ENCODE peak calls at places on chromosomes 12 and 14, in eight cellular contexts. One of them, this sample, is unnamed.

GRCh38 chr14:98952595-98953325 is 319.2 kb downstream of the BCL11B start:
- DNase-seq in activated naive CD4-positive, alpha-beta T cell: no peak
- DNase-seq in SW 1271: peak; percentile 16
- DNase-seq in H7: no peak
- DNase-seq in NCI-H1694: no peak
- DNase-seq in stimulated activated CD4-positive, alpha-beta T cell treated with anti-CD3 and anti-CD28 coated beads, TNF-alpha, amount 100 ng/mL, for 48 hours: no peak
- DNase-seq in DMS153: no peak
- DNase-seq in nucleus accumbens: no peak
- DNase-seq in this sample: no peak

GRCh38 chr14:43169722-43170121 is 1337.4 kb downstream of the FSCB start:
- DNase-seq in DMS153: no peak
- DNase-seq in NCI-H1694: no peak
- DNase-seq in activated naive CD4-positive, alpha-beta T cell: no peak
- DNase-seq in nucleus accumbens: no peak
- DNase-seq in H7: no peak
- DNase-seq in stimulated activated CD4-positive, alpha-beta T cell treated with anti-CD3 and anti-CD28 coated beads, TNF-alpha, amount 100 ng/mL, for 48 hours: no peak
- DNase-seq in SW 1271: no peak
- DNase-seq in this sample: no peak

GRCh38 chr12:124694250-124694649 is 126.8 kb upstream of the NCOR2 start:
- DNase-seq in stimulated activated CD4-positive, alpha-beta T cell treated with anti-CD3 and anti-CD28 coated beads, TNF-alpha, amount 100 ng/mL, for 48 hours: no peak
- DNase-seq in H7: no peak
- DNase-seq in nucleus accumbens: no peak
- DNase-seq in SW 1271: no peak
- DNase-seq in DMS153: no peak
- DNase-seq in NCI-H1694: no peak
- DNase-seq in activated naive CD4-positive, alpha-beta T cell: no peak
- DNase-seq in this sample: no peak

GRCh38 chr12:57110189-57111045 is 745 bp downstream of the STAT6 start:
- DNase-seq in activated naive CD4-positive, alpha-beta T cell: peak; percentile 32
- DNase-seq in DMS153: peak; percentile 20
- DNase-seq in SW 1271: peak; percentile 32
- DNase-seq in NCI-H1694: no peak
- DNase-seq in stimulated activated CD4-positive, alpha-beta T cell treated with anti-CD3 and anti-CD28 coated beads, TNF-alpha, amount 100 ng/mL, for 48 hours: peak; percentile 71
- DNase-seq in H7: peak; percentile 91
- DNase-seq in nucleus accumbens: peak; percentile 49
- DNase-seq in this sample: peak; percentile 90

GRCh38 chr12:77940566-77940965 is 109.9 kb downstream of the NAV3 start:
- DNase-seq in activated naive CD4-positive, alpha-beta T cell: no peak
- DNase-seq in H7: no peak
- DNase-seq in SW 1271: peak; percentile 81
- DNase-seq in NCI-H1694: no peak
- DNase-seq in nucleus accumbens: no peak
- DNase-seq in stimulated activated CD4-positive, alpha-beta T cell treated with anti-CD3 and anti-CD28 coated beads, TNF-alpha, amount 100 ng/mL, for 48 hours: no peak
- DNase-seq in DMS153: peak; percentile 9
- DNase-seq in this sample: no peak

GRCh38 chr12:82745062-82745461 is 58.4 kb downstream of the TMTC2 start:
- DNase-seq in nucleus accumbens: no peak
- DNase-seq in NCI-H1694: no peak
- DNase-seq in DMS153: no peak
- DNase-seq in SW 1271: no peak
- DNase-seq in stimulated activated CD4-positive, alpha-beta T cell treated with anti-CD3 and anti-CD28 coated beads, TNF-alpha, amount 100 ng/mL, for 48 hours: no peak
- DNase-seq in activated naive CD4-positive, alpha-beta T cell: no peak
- DNase-seq in H7: no peak
- DNase-seq in this sample: no peak

GRCh38 chr12:57666897-57667296 is 27.0 kb upstream of the OS9 start:
- DNase-seq in H7: no peak
- DNase-seq in nucleus accumbens: no peak
- DNase-seq in stimulated activated CD4-positive, alpha-beta T cell treated with anti-CD3 and anti-CD28 coated beads, TNF-alpha, amount 100 ng/mL, for 48 hours: no peak
- DNase-seq in DMS153: no peak
- DNase-seq in SW 1271: no peak
- DNase-seq in NCI-H1694: no peak
- DNase-seq in activated naive CD4-positive, alpha-beta T cell: no peak
- DNase-seq in this sample: no peak

GRCh38 chr12:49098035-49098451 is 3.4 kb upstream of the DHH start:
- DNase-seq in stimulated activated CD4-positive, alpha-beta T cell treated with anti-CD3 and anti-CD28 coated beads, TNF-alpha, amount 100 ng/mL, for 48 hours: no peak
- DNase-seq in activated naive CD4-positive, alpha-beta T cell: peak; percentile 32
- DNase-seq in NCI-H1694: peak; percentile 29
- DNase-seq in H7: peak; percentile 90
- DNase-seq in SW 1271: peak; percentile 40
- DNase-seq in nucleus accumbens: peak; percentile 23
- DNase-seq in DMS153: no peak
- DNase-seq in this sample: peak; percentile 93

GRCh38 chr14:30698463-30698862 is 76.3 kb downstream of the SCFD1 start:
- DNase-seq in H7: no peak
- DNase-seq in SW 1271: no peak
- DNase-seq in DMS153: no peak
- DNase-seq in NCI-H1694: no peak
- DNase-seq in stimulated activated CD4-positive, alpha-beta T cell treated with anti-CD3 and anti-CD28 coated beads, TNF-alpha, amount 100 ng/mL, for 48 hours: no peak
- DNase-seq in activated naive CD4-positive, alpha-beta T cell: no peak
- DNase-seq in nucleus accumbens: no peak
- DNase-seq in this sample: no peak

GRCh38 chr12:106903241-106903950 is 52.3 kb upstream of the TMEM263 start:
- DNase-seq in stimulated activated CD4-positive, alpha-beta T cell treated with anti-CD3 and anti-CD28 coated beads, TNF-alpha, amount 100 ng/mL, for 48 hours: peak; percentile 80
- DNase-seq in NCI-H1694: no peak
- DNase-seq in SW 1271: no peak
- DNase-seq in activated naive CD4-positive, alpha-beta T cell: peak; percentile 12
- DNase-seq in H7: peak; percentile 95
- DNase-seq in DMS153: peak; percentile 52
- DNase-seq in nucleus accumbens: peak; percentile 6
- DNase-seq in this sample: peak; percentile 73

GRCh38 chr12:81303935-81304334 is 226.1 kb downstream of the ACSS3 start:
- DNase-seq in H7: no peak
- DNase-seq in SW 1271: no peak
- DNase-seq in nucleus accumbens: no peak
- DNase-seq in DMS153: no peak
- DNase-seq in stimulated activated CD4-positive, alpha-beta T cell treated with anti-CD3 and anti-CD28 coated beads, TNF-alpha, amount 100 ng/mL, for 48 hours: no peak
- DNase-seq in activated naive CD4-positive, alpha-beta T cell: no peak
- DNase-seq in NCI-H1694: no peak
- DNase-seq in this sample: no peak

GRCh38 chr12:12883369-12884001 is 7.9 kb upstream of the GPRC5A start:
- DNase-seq in activated naive CD4-positive, alpha-beta T cell: no peak
- DNase-seq in stimulated activated CD4-positive, alpha-beta T cell treated with anti-CD3 and anti-CD28 coated beads, TNF-alpha, amount 100 ng/mL, for 48 hours: no peak
- DNase-seq in SW 1271: peak; percentile 54
- DNase-seq in H7: no peak
- DNase-seq in NCI-H1694: no peak
- DNase-seq in nucleus accumbens: no peak
- DNase-seq in DMS153: no peak
- DNase-seq in this sample: no peak

GRCh38 chr12:6363330-6364036 is 11.9 kb downstream of the SCNN1A start:
- DNase-seq in NCI-H1694: no peak
- DNase-seq in activated naive CD4-positive, alpha-beta T cell: peak; percentile 24
- DNase-seq in nucleus accumbens: no peak
- DNase-seq in stimulated activated CD4-positive, alpha-beta T cell treated with anti-CD3 and anti-CD28 coated beads, TNF-alpha, amount 100 ng/mL, for 48 hours: peak; percentile 70
- DNase-seq in SW 1271: peak; percentile 72
- DNase-seq in H7: peak; percentile 98
- DNase-seq in DMS153: peak; percentile 46
- DNase-seq in this sample: peak; percentile 76

GRCh38 chr12:132322206-132323132 is 6.9 kb downstream of the GALNT9 start:
- DNase-seq in SW 1271: no peak
- DNase-seq in stimulated activated CD4-positive, alpha-beta T cell treated with anti-CD3 and anti-CD28 coated beads, TNF-alpha, amount 100 ng/mL, for 48 hours: no peak
- DNase-seq in NCI-H1694: no peak
- DNase-seq in DMS153: no peak
- DNase-seq in nucleus accumbens: no peak
- DNase-seq in H7: no peak
- DNase-seq in activated naive CD4-positive, alpha-beta T cell: no peak
- DNase-seq in this sample: no peak

GRCh38 chr12:75260316-75260715 is 50.7 kb upstream of the KCNC2 start:
- DNase-seq in activated naive CD4-positive, alpha-beta T cell: no peak
- DNase-seq in NCI-H1694: no peak
- DNase-seq in SW 1271: no peak
- DNase-seq in stimulated activated CD4-positive, alpha-beta T cell treated with anti-CD3 and anti-CD28 coated beads, TNF-alpha, amount 100 ng/mL, for 48 hours: no peak
- DNase-seq in H7: no peak
- DNase-seq in nucleus accumbens: no peak
- DNase-seq in DMS153: no peak
- DNase-seq in this sample: no peak

GRCh38 chr14:29637406-29637805 is 290.2 kb downstream of the PRKD1 start:
- DNase-seq in NCI-H1694: peak; percentile 88
- DNase-seq in nucleus accumbens: peak; percentile 18
- DNase-seq in stimulated activated CD4-positive, alpha-beta T cell treated with anti-CD3 and anti-CD28 coated beads, TNF-alpha, amount 100 ng/mL, for 48 hours: no peak
- DNase-seq in H7: no peak
- DNase-seq in activated naive CD4-positive, alpha-beta T cell: no peak
- DNase-seq in SW 1271: no peak
- DNase-seq in DMS153: peak; percentile 51
- DNase-seq in this sample: no peak

GRCh38 chr14:52923902-52924575 is 26.8 kb downstream of the FERMT2 start:
- DNase-seq in H7: no peak
- DNase-seq in SW 1271: peak; percentile 37
- DNase-seq in nucleus accumbens: no peak
- DNase-seq in DMS153: no peak
- DNase-seq in activated naive CD4-positive, alpha-beta T cell: no peak
- DNase-seq in NCI-H1694: no peak
- DNase-seq in stimulated activated CD4-positive, alpha-beta T cell treated with anti-CD3 and anti-CD28 coated beads, TNF-alpha, amount 100 ng/mL, for 48 hours: no peak
- DNase-seq in this sample: no peak

GRCh38 chr12:26629864-26630263 is 203.1 kb downstream of the ITPR2 start:
- DNase-seq in H7: no peak
- DNase-seq in stimulated activated CD4-positive, alpha-beta T cell treated with anti-CD3 and anti-CD28 coated beads, TNF-alpha, amount 100 ng/mL, for 48 hours: no peak
- DNase-seq in NCI-H1694: no peak
- DNase-seq in activated naive CD4-positive, alpha-beta T cell: no peak
- DNase-seq in nucleus accumbens: no peak
- DNase-seq in SW 1271: no peak
- DNase-seq in DMS153: no peak
- DNase-seq in this sample: no peak

GRCh38 chr12:12986775-12987332 is 13.2 kb downstream of the HEBP1 start:
- DNase-seq in stimulated activated CD4-positive, alpha-beta T cell treated with anti-CD3 and anti-CD28 coated beads, TNF-alpha, amount 100 ng/mL, for 48 hours: no peak
- DNase-seq in SW 1271: no peak
- DNase-seq in H7: no peak
- DNase-seq in NCI-H1694: no peak
- DNase-seq in activated naive CD4-positive, alpha-beta T cell: no peak
- DNase-seq in DMS153: no peak
- DNase-seq in nucleus accumbens: no peak
- DNase-seq in this sample: no peak

GRCh38 chr12:53219956-53220856 is 11.8 kb downstream of the RARG start:
- DNase-seq in activated naive CD4-positive, alpha-beta T cell: peak; percentile 68
- DNase-seq in NCI-H1694: no peak
- DNase-seq in DMS153: no peak
- DNase-seq in H7: peak; percentile 94
- DNase-seq in nucleus accumbens: peak; percentile 82
- DNase-seq in SW 1271: peak; percentile 64
- DNase-seq in stimulated activated CD4-positive, alpha-beta T cell treated with anti-CD3 and anti-CD28 coated beads, TNF-alpha, amount 100 ng/mL, for 48 hours: peak; percentile 75
- DNase-seq in this sample: peak; percentile 60

GRCh38 chr12:51921017-51921725 is 13.9 kb downstream of the ACVRL1 start:
- DNase-seq in NCI-H1694: no peak
- DNase-seq in SW 1271: no peak
- DNase-seq in H7: peak; percentile 79
- DNase-seq in stimulated activated CD4-positive, alpha-beta T cell treated with anti-CD3 and anti-CD28 coated beads, TNF-alpha, amount 100 ng/mL, for 48 hours: no peak
- DNase-seq in nucleus accumbens: no peak
- DNase-seq in activated naive CD4-positive, alpha-beta T cell: no peak
- DNase-seq in DMS153: no peak
- DNase-seq in this sample: peak; percentile 41

GRCh38 chr12:25500651-25501050 is 52.4 kb downstream of the LMNTD1 start:
- DNase-seq in activated naive CD4-positive, alpha-beta T cell: no peak
- DNase-seq in DMS153: no peak
- DNase-seq in SW 1271: no peak
- DNase-seq in H7: no peak
- DNase-seq in NCI-H1694: no peak
- DNase-seq in stimulated activated CD4-positive, alpha-beta T cell treated with anti-CD3 and anti-CD28 coated beads, TNF-alpha, amount 100 ng/mL, for 48 hours: no peak
- DNase-seq in nucleus accumbens: peak; percentile 1
- DNase-seq in this sample: no peak

GRCh38 chr12:21837847-21838246 is 63.3 kb upstream of the KCNJ8 start:
- DNase-seq in DMS153: no peak
- DNase-seq in SW 1271: no peak
- DNase-seq in NCI-H1694: no peak
- DNase-seq in H7: no peak
- DNase-seq in stimulated activated CD4-positive, alpha-beta T cell treated with anti-CD3 and anti-CD28 coated beads, TNF-alpha, amount 100 ng/mL, for 48 hours: no peak
- DNase-seq in nucleus accumbens: no peak
- DNase-seq in activated naive CD4-positive, alpha-beta T cell: no peak
- DNase-seq in this sample: no peak

GRCh38 chr12:46210835-46211439 is 57.9 kb downstream of the SLC38A1 start:
- DNase-seq in nucleus accumbens: no peak
- DNase-seq in activated naive CD4-positive, alpha-beta T cell: no peak
- DNase-seq in SW 1271: no peak
- DNase-seq in H7: no peak
- DNase-seq in stimulated activated CD4-positive, alpha-beta T cell treated with anti-CD3 and anti-CD28 coated beads, TNF-alpha, amount 100 ng/mL, for 48 hours: no peak
- DNase-seq in NCI-H1694: no peak
- DNase-seq in DMS153: peak; percentile 14
- DNase-seq in this sample: no peak

GRCh38 chr14:49761839-49762551 is 6.0 kb upstream of the KLHDC2 start:
- DNase-seq in nucleus accumbens: no peak
- DNase-seq in NCI-H1694: no peak
- DNase-seq in DMS153: no peak
- DNase-seq in activated naive CD4-positive, alpha-beta T cell: no peak
- DNase-seq in SW 1271: no peak
- DNase-seq in H7: no peak
- DNase-seq in stimulated activated CD4-positive, alpha-beta T cell treated with anti-CD3 and anti-CD28 coated beads, TNF-alpha, amount 100 ng/mL, for 48 hours: no peak
- DNase-seq in this sample: no peak

GRCh38 chr14:95534299-95535225 is at the start of gene GLRX5:
- DNase-seq in NCI-H1694: peak; percentile 100
- DNase-seq in activated naive CD4-positive, alpha-beta T cell: peak; percentile 96
- DNase-seq in nucleus accumbens: peak; percentile 100
- DNase-seq in SW 1271: peak; percentile 100
- DNase-seq in H7: peak; percentile 99
- DNase-seq in DMS153: peak; percentile 100
- DNase-seq in stimulated activated CD4-positive, alpha-beta T cell treated with anti-CD3 and anti-CD28 coated beads, TNF-alpha, amount 100 ng/mL, for 48 hours: peak; percentile 92
- DNase-seq in this sample: peak; percentile 100

GRCh38 chr14:98725676-98726075 is 546.3 kb downstream of the BCL11B start:
- DNase-seq in nucleus accumbens: no peak
- DNase-seq in stimulated activated CD4-positive, alpha-beta T cell treated with anti-CD3 and anti-CD28 coated beads, TNF-alpha, amount 100 ng/mL, for 48 hours: no peak
- DNase-seq in NCI-H1694: no peak
- DNase-seq in activated naive CD4-positive, alpha-beta T cell: no peak
- DNase-seq in DMS153: no peak
- DNase-seq in H7: no peak
- DNase-seq in SW 1271: no peak
- DNase-seq in this sample: no peak

GRCh38 chr14:45140661-45141187 is 5.0 kb downstream of the FANCM start:
- DNase-seq in H7: no peak
- DNase-seq in nucleus accumbens: no peak
- DNase-seq in stimulated activated CD4-positive, alpha-beta T cell treated with anti-CD3 and anti-CD28 coated beads, TNF-alpha, amount 100 ng/mL, for 48 hours: no peak
- DNase-seq in SW 1271: no peak
- DNase-seq in activated naive CD4-positive, alpha-beta T cell: no peak
- DNase-seq in NCI-H1694: no peak
- DNase-seq in DMS153: no peak
- DNase-seq in this sample: peak; percentile 12

GRCh38 chr12:19196959-19197630 is 67.6 kb downstream of the PLEKHA5 start:
- DNase-seq in activated naive CD4-positive, alpha-beta T cell: no peak
- DNase-seq in nucleus accumbens: no peak
- DNase-seq in NCI-H1694: no peak
- DNase-seq in DMS153: peak; percentile 6
- DNase-seq in SW 1271: no peak
- DNase-seq in stimulated activated CD4-positive, alpha-beta T cell treated with anti-CD3 and anti-CD28 coated beads, TNF-alpha, amount 100 ng/mL, for 48 hours: no peak
- DNase-seq in H7: no peak
- DNase-seq in this sample: peak; percentile 14

GRCh38 chr14:52342849-52343606 is 28.9 kb downstream of the PTGER2 start:
- DNase-seq in stimulated activated CD4-positive, alpha-beta T cell treated with anti-CD3 and anti-CD28 coated beads, TNF-alpha, amount 100 ng/mL, for 48 hours: no peak
- DNase-seq in H7: no peak
- DNase-seq in activated naive CD4-positive, alpha-beta T cell: no peak
- DNase-seq in NCI-H1694: no peak
- DNase-seq in nucleus accumbens: no peak
- DNase-seq in DMS153: no peak
- DNase-seq in SW 1271: no peak
- DNase-seq in this sample: peak; percentile 3